ENCODE peak calls at places on chromosomes 11 and 22, in nine cellular contexts. A, M, F, C, U, B, N, O and S are unnamed samples. For H3K4me1, the result is how much of the 10 kb centered on the place peaks cover.

GRCh38 chr22:38953577-38954413 is 3.6 kb upstream of the APOBEC3A start:
- DNase-seq in A (no peak), M (no peak), F (peak), C (peak), U (peak), B (no peak), N (no peak), O (no peak), S (no peak)

GRCh38 chr22:29109853-29110252 is 37.0 kb downstream of the KREMEN1 start:
- DNase-seq in A (no peak), M (no peak), F (no peak), C (no peak), U (no peak), B (no peak), N (no peak), O (peak), S (no peak)

GRCh38 chr11:101061606-101062005 is 68.0 kb downstream of the PGR start:
- DNase-seq in A (no peak), M (no peak), F (no peak), C (no peak), U (no peak), B (no peak), N (no peak), O (peak), S (no peak)

GRCh38 chr22:43854151-43854785 is 8.0 kb downstream of the SULT4A1 start:
- DNase-seq in A (peak), M (no peak), F (peak), C (no peak), U (no peak), B (no peak), N (no peak), O (no peak), S (peak)

GRCh38 chr11:67500818-67501584 is 4.2 kb downstream of the PITPNM1 start:
- DNase-seq in A (no peak), M (no peak), F (peak), C (no peak), U (no peak), B (no peak), N (no peak), O (no peak), S (no peak)

GRCh38 chr22:30830907-30831306 is 136.2 kb downstream of the OSBP2 start:
- DNase-seq in A (no peak), M (no peak), F (no peak), C (peak), U (peak), B (no peak), N (no peak), O (peak), S (peak)

GRCh38 chr11:116703421-116703820 is 69.4 kb downstream of the BUD13 start:
- DNase-seq in A (no peak), M (no peak), F (no peak), C (no peak), U (no peak), B (no peak), N (peak), O (no peak), S (no peak)

GRCh38 chr11:23727821-23728220 is 769.0 kb upstream of the LUZP2 start:
- DNase-seq in A (no peak), M (no peak), F (no peak), C (peak), U (no peak), B (no peak), N (no peak), O (peak), S (no peak)

GRCh38 chr11:44149651-44150050 is 54.2 kb downstream of the EXT2 start:
- DNase-seq in A (no peak), M (no peak), F (no peak), C (no peak), U (no peak), B (no peak), N (no peak), O (peak), S (no peak)

GRCh38 chr11:69209038-69209350 is 53.3 kb downstream of the SMIM38 start:
- DNase-seq in A (no peak), M (no peak), F (no peak), C (no peak), U (no peak), B (no peak), N (no peak), O (no peak), S (peak)

GRCh38 chr11:2778630-2779498 is 79.1 kb upstream of the KCNQ1OT1 start:
- DNase-seq in A (peak), M (peak), F (peak), C (peak), U (peak), B (peak), N (peak), O (peak), S (peak)

GRCh38 chr22:21714784-21715183 is 20.8 kb downstream of the YPEL1 start:
- DNase-seq in A (no peak), M (no peak), F (no peak), C (no peak), U (no peak), B (no peak), N (no peak), O (peak), S (no peak)

GRCh38 chr11:123407996-123408597 is 22.0 kb upstream of the GRAMD1B start:
- DNase-seq in A (no peak), M (no peak), F (no peak), C (no peak), U (no peak), B (no peak), N (no peak), O (no peak), S (no peak)

GRCh38 chr22:40818192-40818746 is 877 bp downstream of the SLC25A17 start:
- DNase-seq in A (no peak), M (no peak), F (no peak), C (no peak), U (no peak), B (no peak), N (no peak), O (no peak), S (no peak)

GRCh38 chr22:23796461-23796860 is 9.7 kb downstream of the SMARCB1 start:
- DNase-seq in A (no peak), M (no peak), F (peak), C (no peak), U (no peak), B (no peak), N (no peak), O (no peak), S (no peak)

GRCh38 chr11:701741-702513 is 4.1 kb upstream of the EPS8L2 start:
- DNase-seq in A (no peak), M (no peak), F (no peak), C (no peak), U (no peak), B (no peak), N (no peak), O (no peak), S (no peak)
- H3K4me1 ChIP-seq in A (under half), M (half or more), F (under half), C (half or more), U (under half), B (under half), N (under half), O (under half), S (under half)

GRCh38 chr11:105609341-105609781 is 512 bp upstream of the GRIA4 start:
- DNase-seq in A (no peak), M (no peak), F (no peak), C (peak), U (no peak), B (no peak), N (peak), O (peak), S (no peak)
- H3K4me3 ChIP-seq in A (peak), M (peak), F (peak), C (no peak), U (no peak), B (no peak), N (peak), O (no peak), S (peak)

GRCh38 chr22:27317961-27318360 is 483.6 kb downstream of the MN1 start:
- DNase-seq in A (no peak), M (no peak), F (no peak), C (peak), U (no peak), B (no peak), N (no peak), O (no peak), S (no peak)

GRCh38 chr22:27315833-27316232 is 485.7 kb downstream of the MN1 start:
- DNase-seq in A (no peak), M (no peak), F (no peak), C (no peak), U (no peak), B (no peak), N (no peak), O (no peak), S (no peak)

GRCh38 chr22:27318516-27318915 is 483.0 kb downstream of the MN1 start:
- DNase-seq in A (no peak), M (no peak), F (no peak), C (no peak), U (no peak), B (peak), N (no peak), O (peak), S (no peak)

GRCh38 chr22:27314276-27314807 is 487.2 kb downstream of the MN1 start:
- DNase-seq in A (no peak), M (no peak), F (no peak), C (no peak), U (no peak), B (no peak), N (no peak), O (no peak), S (no peak)

DNA sequence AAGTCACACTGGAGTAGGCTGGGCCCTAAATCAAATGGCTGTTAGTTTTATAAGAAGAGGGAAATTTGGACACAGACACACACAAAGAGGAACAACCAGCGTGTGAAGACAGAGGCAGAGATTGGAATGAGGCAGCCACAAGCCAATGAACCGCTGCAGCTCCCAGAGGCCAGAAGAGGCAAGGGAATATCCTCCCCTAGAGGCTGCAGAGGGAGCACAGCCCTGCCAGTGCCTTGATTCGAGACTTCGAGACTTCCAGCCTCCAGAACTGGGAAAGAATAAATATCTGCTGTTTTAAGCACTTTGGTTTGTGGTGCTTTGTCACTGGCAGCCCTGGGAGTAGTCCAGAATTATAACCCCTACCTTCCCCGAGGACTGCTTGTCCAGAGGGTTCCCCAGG is 484.4 kb downstream of the MN1 start:
- DNase-seq in A (no peak), M (no peak), F (no peak), C (no peak), U (no peak), B (no peak), N (no peak), O (no peak), S (no peak)
- H3K27ac ChIP-seq in A (no peak), M (no peak), F (no peak), C (no peak), U (no peak), B (no peak), N (no peak), O (no peak), S (no peak)

GRCh38 chr11:12723410-12724297 is 49.4 kb downstream of the TEAD1 start:
- DNase-seq in A (no peak), M (no peak), F (no peak), C (peak), U (peak), B (no peak), N (no peak), O (peak), S (no peak)
- H3K4me1 ChIP-seq in A (under half), M (under half), F (under half), C (half or more), U (half or more), B (under half), N (under half), O (under half), S (under half)

GRCh38 chr11:119207300-119207570 is 1.1 kb downstream of the CBL start:
- DNase-seq in A (no peak), M (no peak), F (no peak), C (peak), U (no peak), B (no peak), N (no peak), O (no peak), S (no peak)

GRCh38 chr11:119209186-119209585 is 3.0 kb downstream of the CBL start:
- DNase-seq in A (no peak), M (no peak), F (peak), C (no peak), U (no peak), B (no peak), N (no peak), O (no peak), S (no peak)

GRCh38 chr11:119206512-119207299 is 567 bp downstream of the CBL start:
- DNase-seq in A (peak), M (peak), F (no peak), C (no peak), U (no peak), B (peak), N (peak), O (no peak), S (peak)

GRCh38 chr11:119205574-119206511 is at the start of gene CBL:
- DNase-seq in A (peak), M (peak), F (peak), C (peak), U (peak), B (peak), N (peak), O (peak), S (peak)

GRCh38 chr11:119207607-119208006 is 1.5 kb downstream of the CBL start:
- DNase-seq in A (no peak), M (no peak), F (no peak), C (no peak), U (no peak), B (no peak), N (no peak), O (no peak), S (no peak)
- H3K4me3 ChIP-seq in A (peak), M (peak), F (peak), C (peak), U (peak), B (peak), N (peak), O (peak), S (peak)

GRCh38 chr11:45216031-45216430 is 69.6 kb downstream of the PRDM11 start:
- DNase-seq in A (no peak), M (no peak), F (no peak), C (no peak), U (no peak), B (no peak), N (no peak), O (no peak), S (no peak)

GRCh38 chr11:45216901-45217300 is 69.2 kb downstream of the SYT13 start:
- DNase-seq in A (no peak), M (no peak), F (no peak), C (no peak), U (no peak), B (no peak), N (no peak), O (peak), S (no peak)

GRCh38 chr11:45213316-45213665 is 66.9 kb downstream of the PRDM11 start:
- DNase-seq in A (no peak), M (no peak), F (no peak), C (no peak), U (no peak), B (peak), N (no peak), O (no peak), S (no peak)

GRCh38 chr11:45213717-45214116 is 67.3 kb downstream of the PRDM11 start:
- DNase-seq in A (no peak), M (no peak), F (no peak), C (no peak), U (no peak), B (no peak), N (no peak), O (no peak), S (no peak)

GRCh38 chr11:45215098-45215497 is 68.7 kb downstream of the PRDM11 start:
- DNase-seq in A (no peak), M (no peak), F (no peak), C (no peak), U (no peak), B (no peak), N (no peak), O (no peak), S (no peak)
- H3K27ac ChIP-seq in A (no peak), M (peak), F (no peak), C (no peak), U (no peak), B (no peak), N (no peak), O (no peak), S (peak)

DNA sequence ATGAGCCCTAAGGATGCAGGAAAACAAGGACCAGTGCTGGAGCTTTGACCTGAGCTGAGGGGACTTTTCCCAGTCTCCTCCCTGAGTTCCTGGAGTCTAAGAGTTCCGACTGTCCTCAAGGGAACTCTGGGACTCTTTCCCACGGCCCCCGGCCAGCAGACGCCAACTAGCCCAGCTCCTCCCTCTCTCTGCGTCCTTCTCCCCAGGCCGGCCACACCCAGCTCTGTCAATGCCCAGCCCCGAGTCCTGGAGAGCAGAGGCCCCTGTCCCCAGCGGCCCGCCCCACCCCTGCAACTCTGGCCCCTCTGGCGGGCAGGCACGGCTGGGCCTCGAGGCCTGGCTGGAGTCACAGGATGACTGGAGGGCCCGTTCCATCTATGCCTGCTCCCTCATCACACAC is 29.8 kb downstream of the NECTIN1 start:
- DNase-seq in A (peak), M (no peak), F (peak), C (peak), U (no peak), B (peak), N (no peak), O (no peak), S (peak)
- H3K4me1 ChIP-seq in A (under half), M (under half), F (under half), C (half or more), U (under half), B (under half), N (under half), O (under half), S (under half)